ENCODE peak calls at places on chromosomes 16 and 17, in eight cellular contexts. H is A549, C is K562, W is WTC11, Y is HepG2, A is SK-N-SH, N is GM12878, L is H1. S is an unnamed sample.

GRCh38 chr17:60390881-60391418 is 983 bp downstream of the USP32 start:
- DNase-seq in A (peak; percentile 77), L (no peak), H (peak; percentile 45), N (no peak), W (no peak), Y (peak; percentile 39), C (no peak), S (peak; percentile 33)

GRCh38 chr17:50541916-50542688 is 4.9 kb upstream of the SPATA20 start:
- DNase-seq in Y (peak; percentile 81), W (peak; percentile 90), L (no peak), C (peak; percentile 99), H (peak; percentile 80), A (peak; percentile 100), N (no peak), S (peak; percentile 69)

GRCh38 chr16:86566601-86566965 is at the start of gene FOXC2:
- DNase-seq in N (no peak), A (peak; percentile 75), Y (no peak), L (no peak), C (peak; percentile 60), W (peak; percentile 93), H (peak; percentile 75), S (peak; percentile 94)

GRCh38 chr16:73298562-73298961 is 250.6 kb upstream of the ZFHX3 start:
- DNase-seq in C (no peak), L (no peak), Y (peak; percentile 9), N (no peak), A (no peak), H (no peak), W (no peak), S (peak; percentile 61)

GRCh38 chr17:29140631-29141483 is 39.3 kb downstream of the MYO18A start:
- DNase-seq in N (no peak), A (peak; percentile 73), C (no peak), H (no peak), L (no peak), W (no peak), Y (no peak), S (peak; percentile 32)

GRCh38 chr17:2122641-2123302 is 67.9 kb downstream of the HIC1 start:
- DNase-seq in A (peak; percentile 56), H (no peak), W (peak; percentile 27), Y (no peak), C (no peak), L (no peak), N (no peak), S (peak; percentile 87)

GRCh38 chr17:14522795-14523387 is 222.0 kb downstream of the HS3ST3B1 start:
- DNase-seq in W (no peak), A (no peak), H (no peak), Y (no peak), N (no peak), L (no peak), C (no peak), S (no peak)

GRCh38 chr17:2687074-2687418 is 24.5 kb downstream of the CLUH start:
- DNase-seq in W (no peak), N (no peak), C (no peak), L (no peak), Y (no peak), A (no peak), H (no peak), S (no peak)

GRCh38 chr16:11395949-11396240 is 50.6 kb downstream of the RMI2 start:
- DNase-seq in N (no peak), C (no peak), A (no peak), H (no peak), W (no peak), Y (no peak), L (no peak), S (no peak)

GRCh38 chr17:42202159-42202558 is 7.9 kb upstream of the GHDC start:
- DNase-seq in H (no peak), C (no peak), L (no peak), A (no peak), N (no peak), W (no peak), Y (no peak), S (no peak)

GRCh38 chr17:42199411-42200011 is 5.2 kb upstream of the GHDC start:
- DNase-seq in A (no peak), L (no peak), H (no peak), Y (no peak), W (no peak), N (no peak), C (peak; percentile 42), S (no peak)

GRCh38 chr17:42201155-42201772 is 7.0 kb upstream of the GHDC start:
- DNase-seq in N (no peak), A (no peak), C (no peak), Y (no peak), H (no peak), W (no peak), L (no peak), S (no peak)

GRCh38 chr17:42198897-42199296 is 4.6 kb upstream of the GHDC start:
- DNase-seq in A (no peak), H (no peak), W (no peak), L (no peak), N (no peak), C (no peak), Y (no peak), S (no peak)

DNA sequence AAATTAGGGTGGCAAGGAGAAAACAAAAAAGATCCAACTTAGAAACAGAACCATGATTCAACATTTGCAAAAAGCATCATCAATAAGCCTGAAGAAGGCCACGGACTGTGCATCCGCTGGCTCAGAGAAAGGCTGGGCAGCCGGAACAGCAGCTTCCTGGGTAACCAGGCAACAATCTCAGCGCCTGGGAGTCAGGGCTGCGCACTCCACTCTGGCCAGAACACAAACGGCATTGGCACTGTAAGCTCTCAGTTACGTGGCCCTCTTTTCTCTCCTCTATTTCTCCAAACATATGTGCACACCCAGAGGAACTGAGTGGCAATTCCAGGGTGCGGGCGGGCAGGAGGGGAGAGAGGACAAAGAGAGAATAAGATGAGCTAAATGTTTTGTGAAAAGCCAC is 6.4 kb upstream of the GHDC start:
- DNase-seq in C (no peak), Y (no peak), H (no peak), L (no peak), A (peak; percentile 82), W (no peak), N (no peak), S (no peak)
- TF ChIP-seq USF2 in C (no peak), Y (no peak), H (no peak), L (no peak), A (no peak), W (no peak), N (no peak), S (no peak)

DNA sequence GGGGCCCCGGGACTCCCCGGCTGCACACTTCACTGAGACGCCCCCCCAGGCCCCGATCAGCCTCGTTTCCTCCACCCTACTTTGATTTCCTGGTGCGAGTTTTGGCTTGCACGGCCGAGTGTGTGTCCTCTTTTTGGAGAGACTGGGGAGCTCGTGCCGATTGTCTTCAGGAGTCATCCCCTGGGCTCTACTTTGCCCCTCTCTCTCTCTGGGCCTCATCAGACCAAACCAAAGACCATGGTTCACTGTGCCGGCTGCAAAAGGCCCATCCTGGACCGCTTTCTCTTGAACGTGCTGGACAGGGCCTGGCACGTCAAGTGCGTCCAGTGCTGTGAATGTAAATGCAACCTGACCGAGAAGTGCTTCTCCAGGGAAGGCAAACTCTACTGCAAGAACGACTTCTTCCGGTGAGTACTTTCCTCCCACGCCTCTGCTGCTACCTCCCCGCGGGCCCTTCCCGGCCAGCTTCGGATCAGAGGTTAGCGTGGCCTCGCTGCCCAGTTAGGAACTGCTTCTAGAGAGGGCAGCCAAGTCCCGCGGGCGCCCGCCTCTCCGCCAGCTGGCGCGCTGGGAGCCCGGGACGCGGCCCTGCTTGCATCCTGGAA is 788 bp downstream of the LHX1 start:
- DNase-seq in N (no peak), Y (no peak), A (peak; percentile 69), H (no peak), C (peak; percentile 37), W (peak; percentile 50), L (no peak), S (peak; percentile 25)
- TF ChIP-seq USF2 in N (no peak), Y (no peak), A (no peak), H (no peak), C (no peak), W (no peak), L (no peak), S (no peak)

GRCh38 chr16:2912330-2913199 is 834 bp downstream of the FLYWCH1 start:
- DNase-seq in A (peak; percentile 47), W (peak; percentile 38), H (no peak), N (no peak), C (peak; percentile 58), Y (peak; percentile 6), L (no peak), S (peak; percentile 73)
- TF ChIP-seq USF2 in A (no peak), W (no peak), H (no peak), N (no peak), C (no peak), Y (no peak), L (no peak), S (peak; percentile 43)

DNA sequence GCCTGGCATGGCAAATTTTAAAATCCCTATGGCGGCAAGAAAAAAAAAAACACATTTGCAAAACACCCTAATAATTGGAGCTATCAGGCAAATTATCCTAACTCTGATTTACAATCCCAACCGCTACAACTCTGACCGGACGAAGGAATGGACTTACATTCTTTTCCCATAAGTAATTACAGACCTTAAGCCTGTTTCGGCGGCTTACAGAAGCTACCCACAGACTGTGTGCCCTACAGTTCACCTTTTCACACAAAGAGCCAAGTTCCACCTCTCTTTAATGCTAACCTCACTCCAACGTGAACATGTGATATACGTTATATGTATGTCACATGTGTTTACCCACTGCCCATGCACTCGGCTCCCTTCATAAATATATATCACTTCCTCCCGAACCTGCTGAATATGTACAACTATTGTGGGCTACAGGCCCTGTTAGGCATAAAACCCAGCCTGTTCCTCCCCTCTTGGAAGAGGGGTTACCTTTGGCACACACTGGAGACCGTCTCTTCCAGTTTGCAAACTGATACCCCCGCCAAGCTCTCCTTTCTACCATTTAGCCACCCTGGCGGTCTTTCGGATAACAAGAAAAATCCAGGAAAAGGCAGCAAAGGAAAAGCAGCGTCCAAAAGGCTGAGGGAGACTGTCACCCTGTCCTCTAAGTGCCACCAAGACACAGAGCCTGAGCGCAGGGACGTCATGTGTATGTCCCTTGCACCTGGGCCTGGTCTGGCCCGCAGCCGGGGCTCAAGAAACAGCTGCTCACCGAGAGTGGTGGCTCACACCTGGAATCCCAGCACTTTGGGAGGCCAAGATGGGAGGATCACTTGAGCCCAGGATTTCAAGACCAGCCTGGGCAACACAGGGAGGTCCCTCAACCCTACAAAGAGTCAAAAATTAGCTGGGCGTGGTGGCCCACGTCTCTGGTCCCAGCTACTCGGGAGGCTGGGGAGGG is 8.9 kb upstream of the MEAK7 start:
- DNase-seq in N (no peak), Y (no peak), C (no peak), L (no peak), H (no peak), W (no peak), A (no peak), S (peak; percentile 80)
- TF ChIP-seq USF2 in N (no peak), Y (no peak), C (no peak), L (no peak), H (no peak), W (no peak), A (no peak), S (no peak)

S was measured in IMR-90.